ENCODE peak calls at places on chromosomes 13 and 19, in eight cellular contexts. A is hepatocyte; N is AG04450; I is CD4-positive, CD25-positive, alpha-beta regulatory T cell; E is upper lobe of left lung; V is GM23248; X is fibroblast of lung; B is uterus. W is an unnamed sample.

GRCh38 chr19:17829855-17830566 is 8.7 kb upstream of the INSL3 start:
- DNase-seq in A (peak; percentile 72), N (no peak), I (no peak), E (peak; percentile 60), V (peak; percentile 58), X (peak; percentile 53), B (no peak), W (peak; percentile 51)

GRCh38 chr13:27960362-27961226 is 8.5 kb downstream of the CDX2 start:
- DNase-seq in A (peak; percentile 88), N (no peak), I (no peak), E (peak; percentile 93), V (peak; percentile 55), X (no peak), B (no peak), W (peak; percentile 97)

GRCh38 chr13:79631260-79631659 is 150.3 kb downstream of the NDFIP2 start:
- DNase-seq in A (peak; percentile 59), N (no peak), I (no peak), E (no peak), V (peak; percentile 94), X (peak; percentile 75), B (no peak), W (peak; percentile 5)

GRCh38 chr13:98416408-98416807 is 160.5 kb downstream of the STK24 start:
- DNase-seq in A (peak; percentile 69), N (no peak), I (no peak), E (no peak), V (no peak), X (no peak), B (no peak), W (peak; percentile 84)

GRCh38 chr13:77509221-77509620 is 26.3 kb upstream of the SCEL start:
- DNase-seq in A (no peak), N (no peak), I (no peak), E (no peak), V (peak; percentile 43), X (peak; percentile 90), B (no peak), W (no peak)

GRCh38 chr19:38193445-38193844 is 30.6 kb downstream of the DPF1 start:
- DNase-seq in A (no peak), N (no peak), I (no peak), E (no peak), V (no peak), X (no peak), B (no peak), W (no peak)

GRCh38 chr19:18847516-18848463 is 16.0 kb downstream of the UPF1 start:
- DNase-seq in A (no peak), N (no peak), I (no peak), E (no peak), V (peak; percentile 94), X (no peak), B (peak; percentile 72), W (no peak)

GRCh38 chr13:97266328-97266727 is 44.2 kb downstream of the MBNL2 start:
- DNase-seq in A (no peak), N (no peak), I (no peak), E (no peak), V (no peak), X (peak; percentile 61), B (no peak), W (no peak)

GRCh38 chr13:90526711-90527110 is 820.8 kb upstream of the MIR17HG start:
- DNase-seq in A (no peak), N (no peak), I (no peak), E (no peak), V (no peak), X (no peak), B (no peak), W (no peak)

GRCh38 chr19:4139614-4140236 is 13.7 kb upstream of the CREB3L3 start:
- DNase-seq in A (peak; percentile 77), N (no peak), I (peak; percentile 75), E (peak; percentile 60), V (peak; percentile 60), X (peak; percentile 13), B (peak; percentile 68), W (peak; percentile 86)

GRCh38 chr13:44768775-44769578 is 192.8 kb upstream of the TSC22D1 start:
- DNase-seq in A (peak; percentile 35), N (no peak), I (no peak), E (no peak), V (peak; percentile 66), X (peak; percentile 60), B (no peak), W (peak; percentile 71)

GRCh38 chr13:20525144-20525600 is 485 bp downstream of the CRYL1 start:
- DNase-seq in A (peak; percentile 50), N (no peak), I (no peak), E (no peak), V (peak; percentile 44), X (peak; percentile 6), B (peak; percentile 23), W (peak; percentile 67)

GRCh38 chr13:94829201-94829600 is 116.9 kb upstream of the SOX21 start:
- DNase-seq in A (no peak), N (no peak), I (no peak), E (no peak), V (no peak), X (no peak), B (no peak), W (no peak)

GRCh38 chr13:35826626-35827254 is 304.4 kb downstream of the DCLK1 start:
- DNase-seq in A (no peak), N (no peak), I (no peak), E (peak; percentile 41), V (no peak), X (no peak), B (no peak), W (no peak)

GRCh38 chr19:306151-306900 is 15.1 kb upstream of the PLPP2 start:
- DNase-seq in A (no peak), N (no peak), I (no peak), E (no peak), V (no peak), X (no peak), B (no peak), W (no peak)

GRCh38 chr13:97344250-97345175 is 89.5 kb upstream of the RAP2A start:
- DNase-seq in A (peak; percentile 67), N (no peak), I (peak; percentile 7), E (no peak), V (peak; percentile 76), X (peak; percentile 41), B (peak; percentile 64), W (peak; percentile 79)

GRCh38 chr19:48341515-48342413 is 16.4 kb downstream of the EMP3 start:
- DNase-seq in A (no peak), N (no peak), I (no peak), E (no peak), V (no peak), X (no peak), B (no peak), W (no peak)

GRCh38 chr13:36029171-36029570 is 102.0 kb downstream of the DCLK1 start:
- DNase-seq in A (no peak), N (no peak), I (no peak), E (no peak), V (peak; percentile 14), X (peak; percentile 74), B (no peak), W (no peak)

GRCh38 chr13:28239374-28239773 is 101.0 kb downstream of the PAN3 start:
- DNase-seq in A (no peak), N (no peak), I (no peak), E (no peak), V (peak; percentile 28), X (no peak), B (no peak), W (no peak)

GRCh38 chr19:38046254-38047047 is 139.4 kb downstream of the SIPA1L3 start:
- DNase-seq in A (no peak), N (no peak), I (no peak), E (no peak), V (no peak), X (no peak), B (no peak), W (no peak)

GRCh38 chr19:29741226-29741625 is 26.2 kb upstream of the C19orf12 start:
- DNase-seq in A (no peak), N (no peak), I (no peak), E (no peak), V (no peak), X (no peak), B (no peak), W (no peak)

DNA sequence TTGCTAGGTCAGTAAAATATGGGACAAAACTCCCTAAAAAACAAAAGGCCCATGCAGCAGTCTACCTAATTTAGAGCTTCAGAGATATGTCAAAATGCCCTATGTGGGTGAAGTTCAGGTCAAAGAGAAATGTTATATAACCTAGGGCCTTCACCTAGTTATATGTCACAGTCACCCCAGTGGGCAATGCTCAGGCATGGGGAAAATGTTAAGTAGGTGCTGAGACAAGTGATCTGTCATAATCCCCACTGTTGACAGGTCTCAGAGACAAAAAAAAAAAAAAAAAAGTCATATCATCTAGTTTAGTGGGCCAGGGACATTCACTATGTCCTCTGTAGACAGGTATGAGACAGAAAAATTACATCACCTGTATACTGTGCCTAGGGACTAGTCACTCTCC is 128.6 kb upstream of the ZNF91 start:
- DNase-seq in A (no peak), N (no peak), I (no peak), E (no peak), V (no peak), X (no peak), B (no peak), W (no peak)
- H3K9me3 ChIP-seq in A (no peaks in the 10 kb centered on the region), N (peaks cover 20% of the 10 kb centered on the region), I (peaks cover 22% of the 10 kb centered on the region), E (no peaks in the 10 kb centered on the region), V (no peaks in the 10 kb centered on the region), X (no peaks in the 10 kb centered on the region), B (no peaks in the 10 kb centered on the region), W (peaks cover 2% of the 10 kb centered on the region)

GRCh38 chr19:23002690-23003422 is at the start of gene ZNF728:
- DNase-seq in A (no peak), N (no peak), I (no peak), E (peak; percentile 63), V (no peak), X (no peak), B (peak; percentile 71), W (no peak)
- H3K4me3 ChIP-seq in A (no peak within 1 kb of the TSS), N (no peak within 1 kb of the TSS), I (no peak within 1 kb of the TSS), E (no peak within 1 kb of the TSS), V (no peak within 1 kb of the TSS), X (no peak within 1 kb of the TSS), B (peak within 1 kb of the TSS; percentile 13), W (no peak within 1 kb of the TSS)

GRCh38 chr19:11199517-11199916 is 2.2 kb upstream of the KANK2 start:
- DNase-seq in A (no peak), N (no peak), I (no peak), E (no peak), V (no peak), X (no peak), B (no peak), W (no peak)
- H3K27ac ChIP-seq in A (no peak overlapping the region), N (no peak overlapping the region), I (no peak overlapping the region), E (no peak overlapping the region), V (no peak overlapping the region), X (no peak overlapping the region), B (peak overlapping the region; percentile 98), W (no peak overlapping the region)

GRCh38 chr19:6667114-6667627 is 2.8 kb downstream of the TNFSF14 start:
- DNase-seq in A (no peak), N (no peak), I (no peak), E (no peak), V (no peak), X (no peak), B (no peak), W (no peak)

GRCh38 chr19:6664916-6665315 is 5.0 kb downstream of the TNFSF14 start:
- DNase-seq in A (no peak), N (no peak), I (no peak), E (peak; percentile 73), V (no peak), X (no peak), B (no peak), W (no peak)

GRCh38 chr19:6660930-6661329 is 9.0 kb downstream of the TNFSF14 start:
- DNase-seq in A (no peak), N (no peak), I (no peak), E (no peak), V (no peak), X (no peak), B (no peak), W (no peak)

GRCh38 chr19:6663236-6664187 is 6.4 kb downstream of the TNFSF14 start:
- DNase-seq in A (no peak), N (no peak), I (no peak), E (no peak), V (peak; percentile 53), X (peak; percentile 6), B (no peak), W (no peak)

GRCh38 chr19:6662692-6663091 is 7.3 kb downstream of the TNFSF14 start:
- DNase-seq in A (no peak), N (no peak), I (no peak), E (no peak), V (no peak), X (no peak), B (no peak), W (no peak)
- H3K9me3 ChIP-seq in A (no peaks in the 10 kb centered on the region), N (peaks cover 7% of the 10 kb centered on the region), I (no peaks in the 10 kb centered on the region), E (no peaks in the 10 kb centered on the region), V (no peaks in the 10 kb centered on the region), X (no peaks in the 10 kb centered on the region), B (no peaks in the 10 kb centered on the region), W (no peaks in the 10 kb centered on the region)